ENCODE peak calls at places on chromosomes 3 and 15, in seven cellular contexts. S is stimulated activated CD8-positive, alpha-beta memory T cell treated with anti-CD3 and anti-CD28 coated beads, Interleukin-15, amount 100 ng/mL, for 1 hour; R is stomach; X is ELR; Z is H9; W is NCI-H1436; M is GM04504. J is an unnamed sample.

GRCh38 chr3:66276705-66277274 is 56.0 kb downstream of the SLC25A26 start:
- DNase-seq in S (peak), R (peak), X (peak), Z (peak), W (peak), M (peak), J (peak)

GRCh38 chr3:14378415-14378814 is 24.0 kb upstream of the SLC6A6 start:
- DNase-seq in S (no peak), R (no peak), X (no peak), Z (no peak), W (no peak), M (no peak), J (no peak)

GRCh38 chr3:168885028-168885427 is 778.5 kb downstream of the MECOM start:
- DNase-seq in S (no peak), R (no peak), X (peak), Z (no peak), W (no peak), M (no peak), J (no peak)

GRCh38 chr3:157363393-157363792 is 73.3 kb upstream of the PTX3 start:
- DNase-seq in S (no peak), R (no peak), X (no peak), Z (no peak), W (no peak), M (no peak), J (no peak)

GRCh38 chr3:132822266-132822665 is 100.1 kb upstream of the NPHP3 start:
- DNase-seq in S (no peak), R (no peak), X (no peak), Z (no peak), W (no peak), M (no peak), J (peak)

GRCh38 chr3:69324362-69325025 is 61.4 kb downstream of the FRMD4B start:
- DNase-seq in S (no peak), R (no peak), X (peak), Z (no peak), W (peak), M (no peak), J (no peak)

GRCh38 chr3:124217542-124217941 is 225.6 kb upstream of the ROPN1 start:
- DNase-seq in S (no peak), R (peak), X (peak), Z (peak), W (no peak), M (peak), J (peak)

GRCh38 chr15:66789029-66790025 is 87.3 kb downstream of the SMAD6 start:
- DNase-seq in S (no peak), R (peak), X (peak), Z (peak), W (no peak), M (peak), J (peak)

GRCh38 chr15:52819253-52819652 is 29.1 kb upstream of the ONECUT1 start:
- DNase-seq in S (no peak), R (no peak), X (no peak), Z (no peak), W (no peak), M (no peak), J (no peak)

GRCh38 chr3:192857148-192857735 is 60.4 kb downstream of the MB21D2 start:
- DNase-seq in S (no peak), R (no peak), X (no peak), Z (no peak), W (no peak), M (no peak), J (no peak)

GRCh38 chr15:31341036-31341435 is 14.4 kb downstream of the KLF13 start:
- DNase-seq in S (no peak), R (no peak), X (no peak), Z (no peak), W (no peak), M (no peak), J (no peak)

GRCh38 chr3:152328841-152329240 is 60.1 kb downstream of the MBNL1 start:
- DNase-seq in S (no peak), R (no peak), X (peak), Z (no peak), W (no peak), M (peak), J (peak)

GRCh38 chr15:49734831-49735508 is 114.1 kb downstream of the DTWD1 start:
- DNase-seq in S (no peak), R (no peak), X (no peak), Z (no peak), W (no peak), M (no peak), J (no peak)

GRCh38 chr15:39850436-39850835 is 67.8 kb upstream of the FSIP1 start:
- DNase-seq in S (no peak), R (no peak), X (no peak), Z (no peak), W (no peak), M (no peak), J (no peak)

J was measured in cardiac muscle cell.